ENCODE peak calls at places on chromosomes 1 and 21, in five cellular contexts. Z is astrocyte of the hippocampus, A is GM19239, C is left cardiac atrium, G is GM12891. S is an unnamed sample.

GRCh38 chr1:25064465-25065238 is 134.6 kb upstream of the RUNX3 start:
- DNase-seq in Z (no peak), A (no peak), C (peak), G (no peak), S (no peak)

GRCh38 chr1:158793604-158794003 is 12.6 kb upstream of the OR6N2 start:
- DNase-seq in Z (peak), A (no peak), C (no peak), G (no peak), S (no peak)

GRCh38 chr1:22852144-22852543 is 120.5 kb downstream of the LACTBL1 start:
- DNase-seq in Z (no peak), A (no peak), C (no peak), G (no peak), S (no peak)

GRCh38 chr1:208015255-208015654 is 104.3 kb upstream of the CD34 start:
- DNase-seq in Z (no peak), A (no peak), C (no peak), G (no peak), S (no peak)

GRCh38 chr1:184632415-184633175 is 122.1 kb downstream of the EDEM3 start:
- DNase-seq in Z (no peak), A (no peak), C (peak), G (no peak), S (peak)

GRCh38 chr1:204410764-204411450 is 710 bp downstream of the PPP1R15B start:
- DNase-seq in Z (peak), A (no peak), C (peak), G (peak), S (no peak)

GRCh38 chr1:85274969-85275453 is 1.4 kb downstream of the BCL10 start:
- DNase-seq in Z (peak), A (no peak), C (no peak), G (no peak), S (peak)

GRCh38 chr1:18681423-18681835 is 50.8 kb downstream of the PAX7 start:
- DNase-seq in Z (peak), A (peak), C (no peak), G (peak), S (peak)

GRCh38 chr1:154567386-154568164 is at the start of gene CHRNB2:
- DNase-seq in Z (peak), A (peak), C (peak), G (peak), S (no peak)

GRCh38 chr1:202837746-202838145 is 27.0 kb downstream of the PCAT6 start:
- DNase-seq in Z (no peak), A (no peak), C (no peak), G (no peak), S (no peak)

GRCh38 chr1:55255901-55256300 is 40.7 kb upstream of the USP24 start:
- DNase-seq in Z (no peak), A (no peak), C (no peak), G (no peak), S (no peak)

GRCh38 chr1:26066857-26067256 is 573 bp downstream of the TRIM63 start:
- DNase-seq in Z (no peak), A (no peak), C (peak), G (no peak), S (no peak)

GRCh38 chr1:88074661-88075060 is 609.4 kb upstream of the PKN2 start:
- DNase-seq in Z (no peak), A (no peak), C (no peak), G (no peak), S (no peak)

GRCh38 chr1:66925944-66926343 is 1.2 kb downstream of the MIER1 start:
- DNase-seq in Z (no peak), A (no peak), C (no peak), G (no peak), S (no peak)

GRCh38 chr1:29383972-29384371 is 147.7 kb downstream of the PTPRU start:
- DNase-seq in Z (peak), A (no peak), C (no peak), G (no peak), S (peak)

GRCh38 chr1:46820560-46821060 is 21.8 kb downstream of the CYP4B1 start:
- DNase-seq in Z (no peak), A (no peak), C (no peak), G (no peak), S (no peak)

GRCh38 chr1:7130127-7130526 is 344.9 kb downstream of the CAMTA1 start:
- DNase-seq in Z (no peak), A (no peak), C (no peak), G (no peak), S (no peak)

GRCh38 chr1:200665851-200666250 is 3.9 kb downstream of the DDX59 start:
- DNase-seq in Z (peak), A (no peak), C (no peak), G (no peak), S (no peak)

GRCh38 chr21:33362044-33362555 is 37.3 kb downstream of the IFNAR1 start:
- DNase-seq in Z (no peak), A (no peak), C (no peak), G (no peak), S (peak)

GRCh38 chr1:95730986-95731385 is 497.0 kb downstream of the RWDD3 start:
- DNase-seq in Z (no peak), A (no peak), C (no peak), G (no peak), S (no peak)

GRCh38 chr1:8213676-8214075 is 104.2 kb upstream of the SLC45A1 start:
- DNase-seq in Z (no peak), A (no peak), C (no peak), G (no peak), S (no peak)

GRCh38 chr1:76705560-76705959 is 161.7 kb upstream of the ST6GALNAC5 start:
- DNase-seq in Z (no peak), A (no peak), C (no peak), G (no peak), S (no peak)

S was measured in renal cortical epithelial cell.